ENCODE peak calls at places on chromosomes 6 and 20, in six cellular contexts. A, P, Y, Z, N and I are unnamed samples.

GRCh38 chr6:35475573-35475972 is 7.4 kb downstream of the RPL10A start:
- DNase-seq in Z (no peak), N (no peak), A (no peak), Y (no peak), P (no peak), I (no peak)

GRCh38 chr6:18741741-18742140 is 354.6 kb downstream of the RNF144B start:
- DNase-seq in N (no peak), A (no peak), Y (no peak), P (no peak), Z (no peak), I (no peak)

GRCh38 chr6:116779569-116780164 is 14.1 kb upstream of the FAM162B start:
- DNase-seq in A (no peak), Y (peak; percentile 50), Z (peak; percentile 3), N (no peak), P (no peak), I (no peak)

GRCh38 chr6:164870175-164870574 is 439.2 kb downstream of the C6orf118 start:
- DNase-seq in P (no peak), Z (no peak), Y (no peak), A (no peak), N (no peak), I (no peak)

GRCh38 chr6:10099086-10099499 is 315.8 kb downstream of the TFAP2A start:
- DNase-seq in N (peak; percentile 5), A (no peak), P (peak; percentile 56), Y (no peak), Z (no peak), I (no peak)

GRCh38 chr20:9269280-9269971 is 200.5 kb downstream of the PLCB4 start:
- DNase-seq in N (no peak), Z (no peak), A (no peak), Y (peak; percentile 34), P (no peak), I (no peak)

GRCh38 chr6:75926293-75927168 is 145.9 kb downstream of the IMPG1 start:
- DNase-seq in Z (no peak), A (no peak), N (no peak), P (no peak), Y (no peak), I (no peak)

GRCh38 chr6:154937306-154938244 is 57.5 kb upstream of the TIAM2 start:
- DNase-seq in Z (no peak), N (no peak), Y (peak; percentile 26), P (no peak), A (no peak), I (no peak)

GRCh38 chr6:70413829-70414494 is 654 bp downstream of the FAM135A start:
- DNase-seq in P (no peak), N (no peak), A (no peak), Y (no peak), Z (no peak), I (no peak)

GRCh38 chr6:163122365-163122764 is 292.2 kb upstream of the QKI start:
- DNase-seq in P (no peak), Z (no peak), N (no peak), Y (no peak), A (no peak), I (no peak)

GRCh38 chr6:165821754-165822153 is 158.7 kb upstream of the PDE10A start:
- DNase-seq in Y (no peak), N (no peak), P (no peak), A (no peak), Z (no peak), I (no peak)

GRCh38 chr6:10451828-10452509 is 37.1 kb upstream of the TFAP2A start:
- DNase-seq in P (no peak), Z (peak; percentile 41), Y (peak; percentile 86), A (no peak), N (no peak), I (no peak)

GRCh38 chr6:148203281-148203925 is 139.2 kb upstream of the SASH1 start:
- DNase-seq in P (no peak), Y (peak; percentile 33), Z (no peak), N (no peak), A (no peak), I (no peak)

GRCh38 chr6:5995705-5996686 is 10.7 kb downstream of the NRN1 start:
- DNase-seq in N (no peak), A (no peak), Y (peak; percentile 95), Z (no peak), P (peak; percentile 80), I (peak; percentile 50)

GRCh38 chr6:46821348-46821992 is 28.3 kb downstream of the MEP1A start:
- DNase-seq in N (no peak), Y (no peak), P (no peak), A (no peak), Z (no peak), I (no peak)